ENCODE peak calls at places on chromosome 13, in seven cellular contexts. One of them, this sample, is unnamed.

GRCh38 chr13:90447735-90448103 is 899.8 kb upstream of the MIR17HG start:
- DNase-seq in NAMALWA: no peak
- DNase-seq in activated CD4-positive, alpha-beta T cell treated with anti-CD3 and anti-CD28 coated beads, Interleukin-2, amount 50 U/mL, for 1 hour: no peak
- DNase-seq in H4: peak; percentile 37
- DNase-seq in stimulated activated CD8-positive, alpha-beta memory T cell treated with anti-CD3 and anti-CD28 coated beads, Interleukin-4, amount 100 ng/mL, for 24 hours: no peak
- DNase-seq in NCI-H345: no peak
- DNase-seq in heart right ventricle: no peak
- DNase-seq in this sample: peak; percentile 62

GRCh38 chr13:110380359-110381028 is 73.4 kb downstream of the COL4A2 start:
- DNase-seq in NAMALWA: no peak
- DNase-seq in activated CD4-positive, alpha-beta T cell treated with anti-CD3 and anti-CD28 coated beads, Interleukin-2, amount 50 U/mL, for 1 hour: no peak
- DNase-seq in stimulated activated CD8-positive, alpha-beta memory T cell treated with anti-CD3 and anti-CD28 coated beads, Interleukin-4, amount 100 ng/mL, for 24 hours: no peak
- DNase-seq in NCI-H345: no peak
- DNase-seq in heart right ventricle: no peak
- DNase-seq in H4: no peak
- DNase-seq in this sample: peak; percentile 38

GRCh38 chr13:77719128-77719527 is 21.6 kb downstream of the SLAIN1 start:
- DNase-seq in stimulated activated CD8-positive, alpha-beta memory T cell treated with anti-CD3 and anti-CD28 coated beads, Interleukin-4, amount 100 ng/mL, for 24 hours: no peak
- DNase-seq in H4: no peak
- DNase-seq in NCI-H345: no peak
- DNase-seq in NAMALWA: peak; percentile 27
- DNase-seq in activated CD4-positive, alpha-beta T cell treated with anti-CD3 and anti-CD28 coated beads, Interleukin-2, amount 50 U/mL, for 1 hour: no peak
- DNase-seq in heart right ventricle: no peak
- DNase-seq in this sample: no peak

GRCh38 chr13:112330479-112331407 is 45.4 kb upstream of the SPACA7 start:
- DNase-seq in stimulated activated CD8-positive, alpha-beta memory T cell treated with anti-CD3 and anti-CD28 coated beads, Interleukin-4, amount 100 ng/mL, for 24 hours: no peak
- DNase-seq in NCI-H345: no peak
- DNase-seq in activated CD4-positive, alpha-beta T cell treated with anti-CD3 and anti-CD28 coated beads, Interleukin-2, amount 50 U/mL, for 1 hour: no peak
- DNase-seq in H4: no peak
- DNase-seq in NAMALWA: no peak
- DNase-seq in heart right ventricle: no peak
- DNase-seq in this sample: no peak

GRCh38 chr13:20064128-20064527 is 96.7 kb downstream of the GJA3 start:
- DNase-seq in stimulated activated CD8-positive, alpha-beta memory T cell treated with anti-CD3 and anti-CD28 coated beads, Interleukin-4, amount 100 ng/mL, for 24 hours: no peak
- DNase-seq in activated CD4-positive, alpha-beta T cell treated with anti-CD3 and anti-CD28 coated beads, Interleukin-2, amount 50 U/mL, for 1 hour: no peak
- DNase-seq in NAMALWA: no peak
- DNase-seq in heart right ventricle: no peak
- DNase-seq in H4: peak; percentile 29
- DNase-seq in NCI-H345: no peak
- DNase-seq in this sample: no peak

GRCh38 chr13:39123578-39123977 is 85.3 kb downstream of the NHLRC3 start:
- DNase-seq in H4: no peak
- DNase-seq in heart right ventricle: no peak
- DNase-seq in NCI-H345: no peak
- DNase-seq in activated CD4-positive, alpha-beta T cell treated with anti-CD3 and anti-CD28 coated beads, Interleukin-2, amount 50 U/mL, for 1 hour: no peak
- DNase-seq in NAMALWA: no peak
- DNase-seq in stimulated activated CD8-positive, alpha-beta memory T cell treated with anti-CD3 and anti-CD28 coated beads, Interleukin-4, amount 100 ng/mL, for 24 hours: no peak
- DNase-seq in this sample: no peak

GRCh38 chr13:66586489-66586888 is 643.6 kb downstream of the PCDH9 start:
- DNase-seq in activated CD4-positive, alpha-beta T cell treated with anti-CD3 and anti-CD28 coated beads, Interleukin-2, amount 50 U/mL, for 1 hour: no peak
- DNase-seq in stimulated activated CD8-positive, alpha-beta memory T cell treated with anti-CD3 and anti-CD28 coated beads, Interleukin-4, amount 100 ng/mL, for 24 hours: no peak
- DNase-seq in heart right ventricle: no peak
- DNase-seq in NCI-H345: no peak
- DNase-seq in NAMALWA: no peak
- DNase-seq in H4: no peak
- DNase-seq in this sample: no peak

GRCh38 chr13:21361123-21361522 is 98.0 kb downstream of the ZDHHC20 start:
- DNase-seq in H4: no peak
- DNase-seq in activated CD4-positive, alpha-beta T cell treated with anti-CD3 and anti-CD28 coated beads, Interleukin-2, amount 50 U/mL, for 1 hour: no peak
- DNase-seq in heart right ventricle: no peak
- DNase-seq in stimulated activated CD8-positive, alpha-beta memory T cell treated with anti-CD3 and anti-CD28 coated beads, Interleukin-4, amount 100 ng/mL, for 24 hours: no peak
- DNase-seq in NCI-H345: no peak
- DNase-seq in NAMALWA: no peak
- DNase-seq in this sample: no peak

GRCh38 chr13:35723061-35723461 is 246.6 kb upstream of the MAB21L1 start:
- DNase-seq in heart right ventricle: peak; percentile 40
- DNase-seq in NCI-H345: no peak
- DNase-seq in H4: no peak
- DNase-seq in stimulated activated CD8-positive, alpha-beta memory T cell treated with anti-CD3 and anti-CD28 coated beads, Interleukin-4, amount 100 ng/mL, for 24 hours: no peak
- DNase-seq in NAMALWA: no peak
- DNase-seq in activated CD4-positive, alpha-beta T cell treated with anti-CD3 and anti-CD28 coated beads, Interleukin-2, amount 50 U/mL, for 1 hour: no peak
- DNase-seq in this sample: no peak

GRCh38 chr13:41196620-41197019 is 2.3 kb upstream of the KBTBD7 start:
- DNase-seq in stimulated activated CD8-positive, alpha-beta memory T cell treated with anti-CD3 and anti-CD28 coated beads, Interleukin-4, amount 100 ng/mL, for 24 hours: no peak
- DNase-seq in heart right ventricle: no peak
- DNase-seq in H4: no peak
- DNase-seq in activated CD4-positive, alpha-beta T cell treated with anti-CD3 and anti-CD28 coated beads, Interleukin-2, amount 50 U/mL, for 1 hour: no peak
- DNase-seq in NCI-H345: no peak
- DNase-seq in NAMALWA: peak; percentile 44
- DNase-seq in this sample: no peak

GRCh38 chr13:99955747-99956472 is 15.7 kb downstream of the ZIC5 start:
- DNase-seq in stimulated activated CD8-positive, alpha-beta memory T cell treated with anti-CD3 and anti-CD28 coated beads, Interleukin-4, amount 100 ng/mL, for 24 hours: no peak
- DNase-seq in NCI-H345: no peak
- DNase-seq in NAMALWA: no peak
- DNase-seq in H4: no peak
- DNase-seq in heart right ventricle: no peak
- DNase-seq in activated CD4-positive, alpha-beta T cell treated with anti-CD3 and anti-CD28 coated beads, Interleukin-2, amount 50 U/mL, for 1 hour: no peak
- DNase-seq in this sample: no peak

GRCh38 chr13:50227356-50227755 is 212.1 kb downstream of the KCNRG start:
- DNase-seq in NAMALWA: no peak
- DNase-seq in activated CD4-positive, alpha-beta T cell treated with anti-CD3 and anti-CD28 coated beads, Interleukin-2, amount 50 U/mL, for 1 hour: no peak
- DNase-seq in stimulated activated CD8-positive, alpha-beta memory T cell treated with anti-CD3 and anti-CD28 coated beads, Interleukin-4, amount 100 ng/mL, for 24 hours: no peak
- DNase-seq in H4: no peak
- DNase-seq in heart right ventricle: no peak
- DNase-seq in NCI-H345: no peak
- DNase-seq in this sample: no peak

GRCh38 chr13:30607908-30608307 is 9.8 kb upstream of the USPL1 start:
- DNase-seq in activated CD4-positive, alpha-beta T cell treated with anti-CD3 and anti-CD28 coated beads, Interleukin-2, amount 50 U/mL, for 1 hour: peak; percentile 53
- DNase-seq in heart right ventricle: no peak
- DNase-seq in stimulated activated CD8-positive, alpha-beta memory T cell treated with anti-CD3 and anti-CD28 coated beads, Interleukin-4, amount 100 ng/mL, for 24 hours: peak; percentile 15
- DNase-seq in H4: no peak
- DNase-seq in NCI-H345: no peak
- DNase-seq in NAMALWA: peak; percentile 84
- DNase-seq in this sample: no peak

GRCh38 chr13:110648155-110648819 is 32.9 kb downstream of the NAXD start:
- DNase-seq in H4: no peak
- DNase-seq in stimulated activated CD8-positive, alpha-beta memory T cell treated with anti-CD3 and anti-CD28 coated beads, Interleukin-4, amount 100 ng/mL, for 24 hours: no peak
- DNase-seq in NCI-H345: no peak
- DNase-seq in heart right ventricle: no peak
- DNase-seq in activated CD4-positive, alpha-beta T cell treated with anti-CD3 and anti-CD28 coated beads, Interleukin-2, amount 50 U/mL, for 1 hour: no peak
- DNase-seq in NAMALWA: no peak
- DNase-seq in this sample: no peak

GRCh38 chr13:99856021-99856420 is 115.5 kb downstream of the ZIC5 start:
- DNase-seq in H4: no peak
- DNase-seq in heart right ventricle: no peak
- DNase-seq in NAMALWA: no peak
- DNase-seq in activated CD4-positive, alpha-beta T cell treated with anti-CD3 and anti-CD28 coated beads, Interleukin-2, amount 50 U/mL, for 1 hour: no peak
- DNase-seq in NCI-H345: no peak
- DNase-seq in stimulated activated CD8-positive, alpha-beta memory T cell treated with anti-CD3 and anti-CD28 coated beads, Interleukin-4, amount 100 ng/mL, for 24 hours: no peak
- DNase-seq in this sample: no peak

GRCh38 chr13:85013006-85013405 is 786.2 kb downstream of the SLITRK6 start:
- DNase-seq in activated CD4-positive, alpha-beta T cell treated with anti-CD3 and anti-CD28 coated beads, Interleukin-2, amount 50 U/mL, for 1 hour: no peak
- DNase-seq in stimulated activated CD8-positive, alpha-beta memory T cell treated with anti-CD3 and anti-CD28 coated beads, Interleukin-4, amount 100 ng/mL, for 24 hours: no peak
- DNase-seq in NCI-H345: no peak
- DNase-seq in heart right ventricle: no peak
- DNase-seq in NAMALWA: no peak
- DNase-seq in H4: no peak
- DNase-seq in this sample: no peak

GRCh38 chr13:87669379-87669978 is 1.7 kb upstream of the SLITRK5 start:
- DNase-seq in NCI-H345: peak; percentile 54
- DNase-seq in stimulated activated CD8-positive, alpha-beta memory T cell treated with anti-CD3 and anti-CD28 coated beads, Interleukin-4, amount 100 ng/mL, for 24 hours: no peak
- DNase-seq in H4: peak; percentile 29
- DNase-seq in activated CD4-positive, alpha-beta T cell treated with anti-CD3 and anti-CD28 coated beads, Interleukin-2, amount 50 U/mL, for 1 hour: no peak
- DNase-seq in heart right ventricle: no peak
- DNase-seq in NAMALWA: peak; percentile 76
- DNase-seq in this sample: peak; percentile 29

GRCh38 chr13:107730835-107731234 is 484.5 kb downstream of the LIG4 start:
- DNase-seq in stimulated activated CD8-positive, alpha-beta memory T cell treated with anti-CD3 and anti-CD28 coated beads, Interleukin-4, amount 100 ng/mL, for 24 hours: no peak
- DNase-seq in H4: no peak
- DNase-seq in activated CD4-positive, alpha-beta T cell treated with anti-CD3 and anti-CD28 coated beads, Interleukin-2, amount 50 U/mL, for 1 hour: no peak
- DNase-seq in NAMALWA: no peak
- DNase-seq in NCI-H345: no peak
- DNase-seq in heart right ventricle: no peak
- DNase-seq in this sample: no peak

GRCh38 chr13:34254366-34254765 is 436.4 kb downstream of the RFC3 start:
- DNase-seq in heart right ventricle: no peak
- DNase-seq in activated CD4-positive, alpha-beta T cell treated with anti-CD3 and anti-CD28 coated beads, Interleukin-2, amount 50 U/mL, for 1 hour: no peak
- DNase-seq in stimulated activated CD8-positive, alpha-beta memory T cell treated with anti-CD3 and anti-CD28 coated beads, Interleukin-4, amount 100 ng/mL, for 24 hours: no peak
- DNase-seq in H4: no peak
- DNase-seq in NCI-H345: no peak
- DNase-seq in NAMALWA: no peak
- DNase-seq in this sample: no peak

GRCh38 chr13:84654654-84655244 is 772.5 kb upstream of the SLITRK1 start:
- DNase-seq in H4: no peak
- DNase-seq in heart right ventricle: no peak
- DNase-seq in NAMALWA: no peak
- DNase-seq in stimulated activated CD8-positive, alpha-beta memory T cell treated with anti-CD3 and anti-CD28 coated beads, Interleukin-4, amount 100 ng/mL, for 24 hours: no peak
- DNase-seq in activated CD4-positive, alpha-beta T cell treated with anti-CD3 and anti-CD28 coated beads, Interleukin-2, amount 50 U/mL, for 1 hour: no peak
- DNase-seq in NCI-H345: no peak
- DNase-seq in this sample: no peak

GRCh38 chr13:74219571-74219970 is 85.4 kb upstream of the KLF12 start:
- DNase-seq in heart right ventricle: no peak
- DNase-seq in H4: no peak
- DNase-seq in NAMALWA: no peak
- DNase-seq in activated CD4-positive, alpha-beta T cell treated with anti-CD3 and anti-CD28 coated beads, Interleukin-2, amount 50 U/mL, for 1 hour: no peak
- DNase-seq in NCI-H345: no peak
- DNase-seq in stimulated activated CD8-positive, alpha-beta memory T cell treated with anti-CD3 and anti-CD28 coated beads, Interleukin-4, amount 100 ng/mL, for 24 hours: no peak
- DNase-seq in this sample: no peak

GRCh38 chr13:75285310-75285709 is 196.7 kb downstream of the TBC1D4 start:
- DNase-seq in NCI-H345: no peak
- DNase-seq in heart right ventricle: no peak
- DNase-seq in activated CD4-positive, alpha-beta T cell treated with anti-CD3 and anti-CD28 coated beads, Interleukin-2, amount 50 U/mL, for 1 hour: no peak
- DNase-seq in H4: no peak
- DNase-seq in NAMALWA: no peak
- DNase-seq in stimulated activated CD8-positive, alpha-beta memory T cell treated with anti-CD3 and anti-CD28 coated beads, Interleukin-4, amount 100 ng/mL, for 24 hours: no peak
- DNase-seq in this sample: no peak

GRCh38 chr13:52809310-52809769 is 39.1 kb downstream of the PCDH8 start:
- DNase-seq in stimulated activated CD8-positive, alpha-beta memory T cell treated with anti-CD3 and anti-CD28 coated beads, Interleukin-4, amount 100 ng/mL, for 24 hours: peak; percentile 26
- DNase-seq in NAMALWA: peak; percentile 76
- DNase-seq in H4: peak; percentile 50
- DNase-seq in NCI-H345: peak; percentile 57
- DNase-seq in heart right ventricle: peak; percentile 76
- DNase-seq in activated CD4-positive, alpha-beta T cell treated with anti-CD3 and anti-CD28 coated beads, Interleukin-2, amount 50 U/mL, for 1 hour: peak; percentile 2
- DNase-seq in this sample: peak; percentile 85

GRCh38 chr13:41398494-41399190 is 58.7 kb upstream of the RGCC start:
- DNase-seq in activated CD4-positive, alpha-beta T cell treated with anti-CD3 and anti-CD28 coated beads, Interleukin-2, amount 50 U/mL, for 1 hour: no peak
- DNase-seq in NCI-H345: no peak
- DNase-seq in H4: no peak
- DNase-seq in stimulated activated CD8-positive, alpha-beta memory T cell treated with anti-CD3 and anti-CD28 coated beads, Interleukin-4, amount 100 ng/mL, for 24 hours: no peak
- DNase-seq in NAMALWA: no peak
- DNase-seq in heart right ventricle: no peak
- DNase-seq in this sample: no peak

GRCh38 chr13:103517066-103517767 is 451.0 kb upstream of the SLC10A2 start:
- DNase-seq in NCI-H345: no peak
- DNase-seq in activated CD4-positive, alpha-beta T cell treated with anti-CD3 and anti-CD28 coated beads, Interleukin-2, amount 50 U/mL, for 1 hour: no peak
- DNase-seq in heart right ventricle: no peak
- DNase-seq in NAMALWA: no peak
- DNase-seq in stimulated activated CD8-positive, alpha-beta memory T cell treated with anti-CD3 and anti-CD28 coated beads, Interleukin-4, amount 100 ng/mL, for 24 hours: no peak
- DNase-seq in H4: no peak
- DNase-seq in this sample: peak; percentile 61

GRCh38 chr13:43874512-43875092 is 4.9 kb downstream of the CCDC122 start:
- DNase-seq in NAMALWA: peak; percentile 49
- DNase-seq in NCI-H345: no peak
- DNase-seq in H4: no peak
- DNase-seq in activated CD4-positive, alpha-beta T cell treated with anti-CD3 and anti-CD28 coated beads, Interleukin-2, amount 50 U/mL, for 1 hour: no peak
- DNase-seq in stimulated activated CD8-positive, alpha-beta memory T cell treated with anti-CD3 and anti-CD28 coated beads, Interleukin-4, amount 100 ng/mL, for 24 hours: no peak
- DNase-seq in heart right ventricle: no peak
- DNase-seq in this sample: no peak

GRCh38 chr13:44307844-44308243 is 65.8 kb upstream of the SERP2 start:
- DNase-seq in heart right ventricle: no peak
- DNase-seq in NCI-H345: no peak
- DNase-seq in stimulated activated CD8-positive, alpha-beta memory T cell treated with anti-CD3 and anti-CD28 coated beads, Interleukin-4, amount 100 ng/mL, for 24 hours: no peak
- DNase-seq in H4: no peak
- DNase-seq in activated CD4-positive, alpha-beta T cell treated with anti-CD3 and anti-CD28 coated beads, Interleukin-2, amount 50 U/mL, for 1 hour: no peak
- DNase-seq in NAMALWA: no peak
- DNase-seq in this sample: no peak

GRCh38 chr13:51585234-51585672 is 991 bp downstream of the WDFY2 start:
- DNase-seq in stimulated activated CD8-positive, alpha-beta memory T cell treated with anti-CD3 and anti-CD28 coated beads, Interleukin-4, amount 100 ng/mL, for 24 hours: no peak
- DNase-seq in H4: no peak
- DNase-seq in NCI-H345: no peak
- DNase-seq in activated CD4-positive, alpha-beta T cell treated with anti-CD3 and anti-CD28 coated beads, Interleukin-2, amount 50 U/mL, for 1 hour: no peak
- DNase-seq in heart right ventricle: no peak
- DNase-seq in NAMALWA: peak; percentile 43
- DNase-seq in this sample: no peak